ENCODE peak calls at places on chromosomes 3 and 15, in seven cellular contexts. N, I, P, S, W, Z and X are unnamed samples. For H3K9me3, the result is how much of the 10 kb centered on the place peaks cover.

GRCh38 chr3:67661079-67661478 is 6.7 kb upstream of the SUCLG2 start:
- DNase-seq in Z (no peak), S (no peak), I (no peak), W (no peak), N (no peak), P (no peak), X (no peak)

GRCh38 chr3:9732080-9732752 is 681 bp downstream of the BRPF1 start:
- DNase-seq in W (peak), N (no peak), Z (no peak), I (peak), P (no peak), S (peak), X (no peak)

GRCh38 chr3:187802928-187803259 is 57.6 kb upstream of the BCL6 start:
- DNase-seq in I (no peak), W (no peak), Z (no peak), N (no peak), P (no peak), S (no peak), X (no peak)

GRCh38 chr3:48345946-48346572 is 12.6 kb upstream of the SPINK8 start:
- DNase-seq in I (no peak), P (peak), S (no peak), W (no peak), Z (no peak), N (no peak), X (no peak)

GRCh38 chr15:75456710-75457109 is 5.2 kb upstream of the SIN3A start:
- DNase-seq in Z (peak), W (no peak), I (no peak), S (no peak), N (peak), P (no peak), X (no peak)

GRCh38 chr3:156290917-156291268 is 170.5 kb downstream of the KCNAB1 start:
- DNase-seq in I (no peak), N (no peak), S (no peak), P (no peak), Z (no peak), W (no peak), X (no peak)

GRCh38 chr3:193754719-193755118 is 161.7 kb downstream of the OPA1 start:
- DNase-seq in P (no peak), N (no peak), W (no peak), Z (no peak), S (no peak), I (no peak), X (no peak)

GRCh38 chr15:73539726-73540125 is 93.5 kb downstream of the NPTN start:
- DNase-seq in P (peak), N (no peak), I (no peak), Z (no peak), S (no peak), W (no peak), X (no peak)

GRCh38 chr3:84536916-84537315 is 421.9 kb upstream of the CADM2 start:
- DNase-seq in S (no peak), I (no peak), W (no peak), N (no peak), P (no peak), Z (no peak), X (no peak)

GRCh38 chr3:168040624-168041208 is 55.0 kb downstream of the GOLIM4 start:
- DNase-seq in P (peak), N (no peak), Z (peak), I (peak), W (no peak), S (no peak), X (peak)

GRCh38 chr3:194851254-194851653 is 165.6 kb downstream of the FAM43A start:
- DNase-seq in Z (no peak), S (no peak), W (peak), I (no peak), N (no peak), P (no peak), X (no peak)

GRCh38 chr3:156577731-156578130 is 22.8 kb upstream of the SSR3 start:
- DNase-seq in W (no peak), N (no peak), S (no peak), I (no peak), P (no peak), Z (peak), X (no peak)

GRCh38 chr15:37095993-37096877 is 4.1 kb downstream of the MEIS2 start:
- DNase-seq in N (no peak), W (peak), Z (no peak), P (no peak), I (no peak), S (no peak), X (no peak)

GRCh38 chr3:107594870-107595269 is 72.1 kb downstream of the BBX start:
- DNase-seq in W (no peak), N (no peak), P (no peak), I (no peak), S (no peak), Z (peak), X (no peak)

GRCh38 chr3:47323431-47324277 is 40.9 kb downstream of the KLHL18 start:
- DNase-seq in Z (peak), P (peak), N (no peak), W (no peak), S (no peak), I (no peak), X (no peak)

GRCh38 chr3:72962317-72962716 is 34.3 kb upstream of the PPP4R2 start:
- DNase-seq in P (no peak), S (no peak), W (no peak), Z (no peak), I (no peak), N (no peak), X (no peak)

DNA sequence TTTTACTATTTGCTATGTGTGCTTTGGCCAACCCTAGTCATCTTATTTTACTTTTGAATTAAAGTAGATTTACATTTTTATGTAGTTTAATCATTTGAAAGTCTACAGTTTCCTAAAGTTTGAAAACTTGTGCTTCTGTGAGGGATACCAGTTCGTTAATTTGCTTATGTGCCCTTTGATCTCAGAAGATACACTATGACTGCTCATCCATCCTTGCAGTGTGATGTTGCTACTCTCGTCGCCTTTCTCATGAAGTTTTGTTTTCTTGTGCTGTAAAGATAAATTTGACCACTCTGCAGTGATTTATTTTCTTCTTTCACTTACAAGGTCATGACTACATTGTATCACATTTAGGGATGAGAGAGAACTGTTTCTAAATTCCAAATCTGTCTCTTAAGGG is 16.3 kb downstream of the SNRPN start:
- DNase-seq in P (no peak), S (no peak), W (no peak), I (no peak), Z (no peak), N (no peak), X (no peak)
- H3K9me3 ChIP-seq in P (under half), S (under half), W (under half), I (under half), Z (under half), N (under half), X (under half)

GRCh38 chr3:21785765-21786453 is 34.9 kb upstream of the ZNF385D start:
- DNase-seq in I (no peak), W (no peak), S (no peak), N (no peak), Z (no peak), P (no peak), X (peak)
- H3K27ac ChIP-seq in I (no peak), W (peak), S (no peak), N (peak), Z (no peak), P (no peak), X (no peak)

GRCh38 chr15:25176616-25176923 is 221.8 kb downstream of the SNRPN start:
- DNase-seq in N (no peak), P (no peak), S (no peak), I (no peak), Z (no peak), W (no peak), X (peak)
- H3K9me3 ChIP-seq in N (half or more), P (half or more), S (under half), I (under half), Z (half or more), W (half or more), X (under half)

DNA sequence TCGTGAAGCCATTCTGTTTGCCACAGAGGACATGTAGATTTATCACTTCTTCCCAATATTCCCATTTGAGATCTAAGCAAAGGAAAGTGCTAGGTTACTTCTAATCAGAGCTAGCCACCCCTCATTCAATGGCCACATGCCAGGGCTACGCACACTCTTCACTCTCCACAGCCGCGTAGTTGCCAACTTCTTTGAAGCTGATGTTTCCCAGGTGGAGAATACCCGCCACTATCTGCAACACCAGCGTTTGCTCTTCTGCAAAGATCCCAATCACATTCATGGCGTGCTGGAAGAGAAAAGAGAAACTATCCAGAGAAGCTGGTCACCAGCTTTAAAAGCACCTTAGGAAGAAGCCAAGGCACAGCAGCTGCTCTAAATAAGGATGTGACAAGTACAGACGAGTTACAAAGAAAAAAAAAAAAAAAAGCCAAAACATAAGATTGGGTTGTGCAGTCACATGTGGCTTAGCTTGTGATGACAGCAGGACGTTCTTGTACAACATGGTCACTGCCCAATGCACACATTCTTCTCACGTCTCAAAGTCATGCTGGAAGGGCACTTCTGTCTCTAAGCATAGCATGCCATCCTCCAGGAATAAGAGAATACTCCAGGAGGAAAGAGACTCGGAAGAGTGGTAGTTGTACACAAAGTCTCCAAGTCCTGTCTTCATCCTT is 16.4 kb downstream of the LDHAL6B start:
- DNase-seq in I (no peak), W (no peak), N (no peak), Z (no peak), P (no peak), S (no peak), X (no peak)
- H3K27ac ChIP-seq in I (no peak), W (no peak), N (peak), Z (no peak), P (no peak), S (no peak), X (no peak)